ENCODE peak calls at places on chromosome 4, in four cellular contexts. X is HepG2, V is GM12878, H is K562. Q is an unnamed sample.

GRCh38 chr4:73447701-73448100 is 11.7 kb downstream of the AFP start:
- DNase-seq in X (no peak), V (no peak), H (no peak), Q (no peak)

GRCh38 chr4:183417356-183417755 is 27.1 kb upstream of the CDKN2AIP start:
- DNase-seq in X (no peak), V (no peak), H (no peak), Q (no peak)

GRCh38 chr4:42642136-42642797 is 14.6 kb downstream of the ATP8A1 start:
- DNase-seq in X (no peak), V (no peak), H (no peak), Q (no peak)

GRCh38 chr4:79652232-79652631 is 244.2 kb upstream of the GK2 start:
- DNase-seq in X (peak; percentile 58), V (no peak), H (no peak), Q (no peak)

GRCh38 chr4:137541181-137541580 is 8.9 kb upstream of the PCDH18 start:
- DNase-seq in X (peak; percentile 7), V (no peak), H (no peak), Q (no peak)

GRCh38 chr4:7811536-7812190 is 128.0 kb downstream of the AFAP1 start:
- DNase-seq in X (no peak), V (no peak), H (no peak), Q (no peak)

GRCh38 chr4:23485793-23486192 is 404.1 kb downstream of the PPARGC1A start:
- DNase-seq in X (no peak), V (no peak), H (peak; percentile 48), Q (no peak)

GRCh38 chr4:156598138-156598681 is 373.4 kb downstream of the PDGFC start:
- DNase-seq in X (no peak), V (no peak), H (no peak), Q (no peak)

GRCh38 chr4:14434483-14434882 is 567.8 kb upstream of the CPEB2 start:
- DNase-seq in X (no peak), V (no peak), H (no peak), Q (no peak)

GRCh38 chr4:158255727-158256324 is 45.5 kb downstream of the TMEM144 start:
- DNase-seq in X (peak; percentile 61), V (no peak), H (peak; percentile 63), Q (peak; percentile 21)

GRCh38 chr4:122784261-122784660 is 42.4 kb upstream of the FGF2 start:
- DNase-seq in X (no peak), V (no peak), H (no peak), Q (no peak)

GRCh38 chr4:6110681-6111353 is 89.5 kb downstream of the JAKMIP1 start:
- DNase-seq in X (no peak), V (no peak), H (no peak), Q (no peak)

GRCh38 chr4:10180927-10181744 is 64.5 kb upstream of the WDR1 start:
- DNase-seq in X (no peak), V (no peak), H (peak; percentile 96), Q (no peak)

GRCh38 chr4:80243274-80244018 is 23.0 kb upstream of the FGF5 start:
- DNase-seq in X (no peak), V (no peak), H (no peak), Q (no peak)

GRCh38 chr4:139563515-139563914 is 7.5 kb upstream of the SETD7 start:
- DNase-seq in X (no peak), V (no peak), H (no peak), Q (no peak)

GRCh38 chr4:168221298-168221697 is 97.3 kb downstream of the DDX60 start:
- DNase-seq in X (no peak), V (no peak), H (no peak), Q (no peak)

GRCh38 chr4:184453402-184454160 is 20.8 kb downstream of the IRF2 start:
- DNase-seq in X (no peak), V (no peak), H (peak; percentile 33), Q (peak; percentile 21)

GRCh38 chr4:183355405-183355804 is 33.2 kb upstream of the CLDN24 start:
- DNase-seq in X (no peak), V (no peak), H (no peak), Q (no peak)

DNA sequence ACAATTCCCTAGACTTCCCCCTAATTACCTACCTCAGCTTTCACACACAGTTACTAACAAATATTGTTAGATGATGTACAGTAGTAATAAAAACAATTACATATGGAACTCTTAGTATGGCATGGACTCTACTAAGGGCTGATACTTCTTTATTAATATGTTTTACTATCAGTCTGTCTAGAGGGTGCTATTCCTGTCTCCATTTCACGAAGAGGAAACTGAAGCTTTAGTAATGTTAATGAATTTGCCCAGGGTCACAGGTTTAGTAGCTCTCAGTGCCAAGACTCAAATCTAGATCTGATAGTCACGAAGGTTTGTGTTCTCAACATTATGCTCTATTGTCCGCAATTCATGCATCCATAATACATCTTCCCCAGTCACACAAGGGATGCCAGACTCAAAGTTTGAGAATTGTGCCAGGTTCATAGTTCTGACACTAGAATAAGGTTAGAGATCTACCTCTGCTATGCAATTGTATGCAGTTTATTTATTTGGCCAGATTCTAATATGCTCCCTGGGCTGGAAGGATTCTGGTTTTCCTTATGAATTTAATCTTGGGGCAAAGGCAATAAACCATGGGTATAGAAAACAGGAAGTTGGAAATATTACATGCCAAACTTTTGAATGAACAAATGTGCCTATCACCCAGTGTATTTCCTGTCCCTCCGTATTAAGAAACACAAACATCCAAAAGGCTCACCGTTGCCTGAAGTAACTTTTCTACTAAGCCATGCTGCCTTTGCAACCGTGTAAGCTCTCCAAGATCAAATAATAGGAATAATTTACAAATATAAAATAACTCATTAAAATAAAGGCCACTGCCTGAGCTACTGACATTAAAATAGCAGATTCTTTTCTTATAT is 478.5 kb downstream of the INPP4B start:
- DNase-seq in X (no peak), V (no peak), H (no peak), Q (no peak)
- TF ChIP-seq TARDBP in X (no peak), V (no peak), H (no peak), Q (no peak)

DNA sequence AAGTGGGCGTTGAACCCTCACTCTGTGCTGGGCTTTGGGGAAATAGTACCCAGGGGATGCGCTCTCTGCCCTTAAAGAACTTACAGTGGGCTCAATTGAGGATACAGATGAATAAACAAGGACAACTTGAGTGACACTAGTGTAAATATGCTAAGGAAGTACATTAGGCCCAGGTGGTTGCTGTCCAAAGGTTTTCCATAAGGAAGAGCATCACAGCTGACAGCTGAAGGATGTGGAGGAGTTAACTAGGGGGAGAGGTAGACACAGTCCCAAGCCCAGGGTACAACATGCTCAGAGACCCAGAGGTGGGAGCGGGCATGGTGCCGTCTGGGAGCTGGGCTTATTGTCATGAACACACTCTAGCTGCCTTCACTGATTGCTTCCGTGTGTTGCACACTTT is 49.5 kb downstream of the TENM3 start:
- DNase-seq in X (no peak), V (no peak), H (no peak), Q (no peak)
- TF ChIP-seq FOXM1 in X (no peak), V (no peak), H (no peak), Q (no peak)

GRCh38 chr4:31294655-31295054 is 574.5 kb downstream of the PCDH7 start:
- DNase-seq in X (no peak), V (no peak), H (no peak), Q (no peak)

GRCh38 chr4:31295081-31295480 is 574.9 kb downstream of the PCDH7 start:
- DNase-seq in X (no peak), V (no peak), H (no peak), Q (no peak)

GRCh38 chr4:31291238-31291637 is 571.1 kb downstream of the PCDH7 start:
- DNase-seq in X (no peak), V (peak; percentile 9), H (no peak), Q (no peak)

GRCh38 chr4:31290836-31291235 is 570.7 kb downstream of the PCDH7 start:
- DNase-seq in X (no peak), V (peak; percentile 0), H (no peak), Q (no peak)
- TF ChIP-seq SP1 in X (no peak), V (no peak), H (no peak), Q (no peak)

GRCh38 chr4:38145033-38145673 is 185.0 kb downstream of the PTTG2 start:
- DNase-seq in X (no peak), V (no peak), H (no peak), Q (no peak)

GRCh38 chr4:38144029-38144428 is 183.8 kb downstream of the PTTG2 start:
- DNase-seq in X (no peak), V (no peak), H (no peak), Q (no peak)

GRCh38 chr4:38140643-38141203 is 180.5 kb downstream of the PTTG2 start:
- DNase-seq in X (peak; percentile 77), V (no peak), H (no peak), Q (no peak)

GRCh38 chr4:38139187-38139586 is 179.0 kb downstream of the PTTG2 start:
- DNase-seq in X (no peak), V (no peak), H (no peak), Q (no peak)

GRCh38 chr4:38141808-38142500 is 181.8 kb downstream of the PTTG2 start:
- DNase-seq in X (no peak), V (no peak), H (no peak), Q (no peak)
- TF ChIP-seq TARDBP in X (no peak), V (no peak), H (no peak), Q (no peak)

Q was measured in HEK293T.